ENCODE peak calls at places on chromosomes 11 and 22, in nine cellular contexts. One of them, this sample, is unnamed.

GRCh38 chr11:70128435-70128906 is 50.4 kb downstream of the ANO1 start:
- DNase-seq in pulmonary artery endothelial cell: peak
- DNase-seq in SK-N-DZ: no peak
- DNase-seq in M059J: peak
- DNase-seq in Ammon's horn: no peak
- DNase-seq in HS-27A: no peak
- DNase-seq in CD4-positive, alpha-beta memory T cell: no peak
- DNase-seq in lower lobe of right lung: no peak
- DNase-seq in SHP77 treated with DMSO at 0.1 percent for 48 hours: no peak
- DNase-seq in this sample: no peak

GRCh38 chr11:75802022-75802912 is 12.7 kb upstream of the UVRAG start:
- DNase-seq in pulmonary artery endothelial cell: no peak
- DNase-seq in SK-N-DZ: no peak
- DNase-seq in M059J: no peak
- DNase-seq in Ammon's horn: no peak
- DNase-seq in HS-27A: no peak
- DNase-seq in CD4-positive, alpha-beta memory T cell: no peak
- DNase-seq in lower lobe of right lung: no peak
- DNase-seq in SHP77 treated with DMSO at 0.1 percent for 48 hours: no peak
- DNase-seq in this sample: no peak

GRCh38 chr22:22526125-22526912 is 6.2 kb upstream of the ZNF280A start:
- DNase-seq in pulmonary artery endothelial cell: no peak
- DNase-seq in SK-N-DZ: no peak
- DNase-seq in M059J: no peak
- DNase-seq in Ammon's horn: no peak
- DNase-seq in HS-27A: no peak
- DNase-seq in CD4-positive, alpha-beta memory T cell: no peak
- DNase-seq in lower lobe of right lung: no peak
- DNase-seq in SHP77 treated with DMSO at 0.1 percent for 48 hours: no peak
- DNase-seq in this sample: no peak

GRCh38 chr11:72782081-72782920 is 11.5 kb downstream of the STARD10 start:
- DNase-seq in pulmonary artery endothelial cell: no peak
- DNase-seq in SK-N-DZ: peak
- DNase-seq in M059J: no peak
- DNase-seq in Ammon's horn: no peak
- DNase-seq in HS-27A: no peak
- DNase-seq in CD4-positive, alpha-beta memory T cell: no peak
- DNase-seq in lower lobe of right lung: peak
- DNase-seq in SHP77 treated with DMSO at 0.1 percent for 48 hours: peak
- DNase-seq in this sample: no peak

GRCh38 chr11:79100093-79100704 is 340.6 kb downstream of the TENM4 start:
- DNase-seq in pulmonary artery endothelial cell: peak
- DNase-seq in SK-N-DZ: peak
- DNase-seq in M059J: peak
- DNase-seq in Ammon's horn: peak
- DNase-seq in HS-27A: no peak
- DNase-seq in CD4-positive, alpha-beta memory T cell: no peak
- DNase-seq in lower lobe of right lung: no peak
- DNase-seq in SHP77 treated with DMSO at 0.1 percent for 48 hours: no peak
- DNase-seq in this sample: no peak

GRCh38 chr11:106958506-106959248 is 59.6 kb downstream of the GUCY1A2 start:
- DNase-seq in pulmonary artery endothelial cell: no peak
- DNase-seq in SK-N-DZ: no peak
- DNase-seq in M059J: no peak
- DNase-seq in Ammon's horn: no peak
- DNase-seq in HS-27A: no peak
- DNase-seq in CD4-positive, alpha-beta memory T cell: no peak
- DNase-seq in lower lobe of right lung: no peak
- DNase-seq in SHP77 treated with DMSO at 0.1 percent for 48 hours: no peak
- DNase-seq in this sample: no peak

GRCh38 chr22:50250555-50251471 is at the start of gene HDAC10:
- DNase-seq in pulmonary artery endothelial cell: no peak
- DNase-seq in SK-N-DZ: peak
- DNase-seq in M059J: peak
- DNase-seq in Ammon's horn: no peak
- DNase-seq in HS-27A: no peak
- DNase-seq in CD4-positive, alpha-beta memory T cell: peak
- DNase-seq in lower lobe of right lung: peak
- DNase-seq in SHP77 treated with DMSO at 0.1 percent for 48 hours: peak
- DNase-seq in this sample: peak

GRCh38 chr22:17085277-17086091 is 684 bp downstream of the IL17RA start:
- DNase-seq in pulmonary artery endothelial cell: no peak
- DNase-seq in SK-N-DZ: no peak
- DNase-seq in M059J: no peak
- DNase-seq in Ammon's horn: no peak
- DNase-seq in HS-27A: no peak
- DNase-seq in CD4-positive, alpha-beta memory T cell: peak
- DNase-seq in lower lobe of right lung: peak
- DNase-seq in SHP77 treated with DMSO at 0.1 percent for 48 hours: no peak
- DNase-seq in this sample: no peak

GRCh38 chr11:117478926-117479325 is 151.3 kb downstream of the CEP164 start:
- DNase-seq in pulmonary artery endothelial cell: no peak
- DNase-seq in SK-N-DZ: no peak
- DNase-seq in M059J: no peak
- DNase-seq in Ammon's horn: no peak
- DNase-seq in HS-27A: no peak
- DNase-seq in CD4-positive, alpha-beta memory T cell: no peak
- DNase-seq in lower lobe of right lung: no peak
- DNase-seq in SHP77 treated with DMSO at 0.1 percent for 48 hours: no peak
- DNase-seq in this sample: no peak

This sample was measured in myocyte.